ENCODE peak calls at places on chromosome 11, in five cellular contexts. One of them, this sample, is unnamed.

GRCh38 chr11:26741036-26741435 is 19.2 kb upstream of the SLC5A12 start:
- DNase-seq in heart right ventricle: no peak
- DNase-seq in AG04450: no peak
- DNase-seq in esophagus squamous epithelium: no peak
- DNase-seq in ovary: no peak
- DNase-seq in this sample: no peak

GRCh38 chr11:19076744-19077589 is 16.4 kb upstream of the MRGPRX2 start:
- DNase-seq in heart right ventricle: peak
- DNase-seq in AG04450: no peak
- DNase-seq in esophagus squamous epithelium: no peak
- DNase-seq in ovary: peak
- DNase-seq in this sample: peak

GRCh38 chr11:132858203-132858602 is 674.1 kb downstream of the OPCML start:
- DNase-seq in heart right ventricle: no peak
- DNase-seq in AG04450: peak
- DNase-seq in esophagus squamous epithelium: no peak
- DNase-seq in ovary: no peak
- DNase-seq in this sample: peak

GRCh38 chr11:11842426-11843008 is 745 bp downstream of the USP47 start:
- DNase-seq in heart right ventricle: peak
- DNase-seq in AG04450: no peak
- DNase-seq in esophagus squamous epithelium: no peak
- DNase-seq in ovary: peak
- DNase-seq in this sample: peak

GRCh38 chr11:117259417-117259816 is 26.9 kb downstream of the RNF214 start:
- DNase-seq in heart right ventricle: no peak
- DNase-seq in AG04450: no peak
- DNase-seq in esophagus squamous epithelium: no peak
- DNase-seq in ovary: no peak
- DNase-seq in this sample: no peak

GRCh38 chr11:75287579-75287978 is 47.0 kb downstream of the TPBGL start:
- DNase-seq in heart right ventricle: no peak
- DNase-seq in AG04450: no peak
- DNase-seq in esophagus squamous epithelium: no peak
- DNase-seq in ovary: no peak
- DNase-seq in this sample: no peak

GRCh38 chr11:118219244-118219643 is 5.6 kb downstream of the JAML start:
- DNase-seq in heart right ventricle: no peak
- DNase-seq in AG04450: no peak
- DNase-seq in esophagus squamous epithelium: no peak
- DNase-seq in ovary: no peak
- DNase-seq in this sample: no peak

GRCh38 chr11:134768463-134768862 is 356.4 kb upstream of the B3GAT1 start:
- DNase-seq in heart right ventricle: no peak
- DNase-seq in AG04450: no peak
- DNase-seq in esophagus squamous epithelium: no peak
- DNase-seq in ovary: no peak
- DNase-seq in this sample: no peak

GRCh38 chr11:11987503-11988022 is 20.9 kb downstream of the DKK3 start:
- DNase-seq in heart right ventricle: no peak
- DNase-seq in AG04450: no peak
- DNase-seq in esophagus squamous epithelium: no peak
- DNase-seq in ovary: no peak
- DNase-seq in this sample: no peak

GRCh38 chr11:26985941-26986340 is 8.0 kb upstream of the FIBIN start:
- DNase-seq in heart right ventricle: no peak
- DNase-seq in AG04450: no peak
- DNase-seq in esophagus squamous epithelium: no peak
- DNase-seq in ovary: no peak
- DNase-seq in this sample: no peak

GRCh38 chr11:10294289-10294953 is 402 bp upstream of the SBF2 start:
- DNase-seq in heart right ventricle: peak
- DNase-seq in AG04450: no peak
- DNase-seq in esophagus squamous epithelium: no peak
- DNase-seq in ovary: peak
- DNase-seq in this sample: peak

GRCh38 chr11:134599180-134599810 is 187.3 kb upstream of the B3GAT1 start:
- DNase-seq in heart right ventricle: no peak
- DNase-seq in AG04450: no peak
- DNase-seq in esophagus squamous epithelium: no peak
- DNase-seq in ovary: no peak
- DNase-seq in this sample: peak

GRCh38 chr11:113286509-113287497 is 27.6 kb upstream of the TTC12 start:
- DNase-seq in heart right ventricle: no peak
- DNase-seq in AG04450: no peak
- DNase-seq in esophagus squamous epithelium: no peak
- DNase-seq in ovary: no peak
- DNase-seq in this sample: no peak

GRCh38 chr11:113618360-113618759 is 87.7 kb downstream of the TMPRSS5 start:
- DNase-seq in heart right ventricle: no peak
- DNase-seq in AG04450: no peak
- DNase-seq in esophagus squamous epithelium: no peak
- DNase-seq in ovary: no peak
- DNase-seq in this sample: no peak

GRCh38 chr11:134838708-134839107 is 426.7 kb upstream of the B3GAT1 start:
- DNase-seq in heart right ventricle: no peak
- DNase-seq in AG04450: no peak
- DNase-seq in esophagus squamous epithelium: no peak
- DNase-seq in ovary: no peak
- DNase-seq in this sample: no peak

GRCh38 chr11:124776865-124777645 is 15.0 kb upstream of the ESAM start:
- DNase-seq in heart right ventricle: no peak
- DNase-seq in AG04450: no peak
- DNase-seq in esophagus squamous epithelium: no peak
- DNase-seq in ovary: no peak
- DNase-seq in this sample: no peak

GRCh38 chr11:68970921-68971636 is 9.7 kb downstream of the MRGPRD start:
- DNase-seq in heart right ventricle: no peak
- DNase-seq in AG04450: no peak
- DNase-seq in esophagus squamous epithelium: no peak
- DNase-seq in ovary: no peak
- DNase-seq in this sample: no peak

GRCh38 chr11:123381817-123382554 is 48.1 kb upstream of the GRAMD1B start:
- DNase-seq in heart right ventricle: no peak
- DNase-seq in AG04450: no peak
- DNase-seq in esophagus squamous epithelium: no peak
- DNase-seq in ovary: no peak
- DNase-seq in this sample: no peak

GRCh38 chr11:86172894-86173293 is 71.7 kb upstream of the EED start:
- DNase-seq in heart right ventricle: no peak
- DNase-seq in AG04450: no peak
- DNase-seq in esophagus squamous epithelium: no peak
- DNase-seq in ovary: no peak
- DNase-seq in this sample: no peak

GRCh38 chr11:130813638-130814037 is 102.6 kb downstream of the SNX19 start:
- DNase-seq in heart right ventricle: no peak
- DNase-seq in AG04450: no peak
- DNase-seq in esophagus squamous epithelium: no peak
- DNase-seq in ovary: no peak
- DNase-seq in this sample: no peak

GRCh38 chr11:36455658-36456111 is 54.4 kb downstream of the TRAF6 start:
- DNase-seq in heart right ventricle: peak
- DNase-seq in AG04450: peak
- DNase-seq in esophagus squamous epithelium: peak
- DNase-seq in ovary: peak
- DNase-seq in this sample: peak

GRCh38 chr11:43376594-43376993 is 17.9 kb downstream of the TTC17 start:
- DNase-seq in heart right ventricle: no peak
- DNase-seq in AG04450: peak
- DNase-seq in esophagus squamous epithelium: no peak
- DNase-seq in ovary: no peak
- DNase-seq in this sample: peak

GRCh38 chr11:83156996-83157754 is at the start of gene PCF11:
- DNase-seq in heart right ventricle: no peak
- DNase-seq in AG04450: no peak
- DNase-seq in esophagus squamous epithelium: no peak
- DNase-seq in ovary: no peak
- DNase-seq in this sample: no peak

GRCh38 chr11:19263333-19263732 is 22.6 kb upstream of the E2F8 start:
- DNase-seq in heart right ventricle: no peak
- DNase-seq in AG04450: no peak
- DNase-seq in esophagus squamous epithelium: no peak
- DNase-seq in ovary: no peak
- DNase-seq in this sample: no peak

GRCh38 chr11:76694664-76695063 is 24.1 kb upstream of the LRRC32 start:
- DNase-seq in heart right ventricle: no peak
- DNase-seq in AG04450: peak
- DNase-seq in esophagus squamous epithelium: no peak
- DNase-seq in ovary: no peak
- DNase-seq in this sample: no peak

GRCh38 chr11:123532131-123532530 is 102.1 kb downstream of the GRAMD1B start:
- DNase-seq in heart right ventricle: no peak
- DNase-seq in AG04450: no peak
- DNase-seq in esophagus squamous epithelium: no peak
- DNase-seq in ovary: no peak
- DNase-seq in this sample: no peak

GRCh38 chr11:20363500-20364411 is at the start of gene HTATIP2:
- DNase-seq in heart right ventricle: peak
- DNase-seq in AG04450: no peak
- DNase-seq in esophagus squamous epithelium: no peak
- DNase-seq in ovary: peak
- DNase-seq in this sample: peak

GRCh38 chr11:95299078-95299611 is 68.1 kb upstream of the SESN3 start:
- DNase-seq in heart right ventricle: no peak
- DNase-seq in AG04450: no peak
- DNase-seq in esophagus squamous epithelium: no peak
- DNase-seq in ovary: no peak
- DNase-seq in this sample: no peak

GRCh38 chr11:103609117-103610066 is 427.0 kb upstream of the DDI1 start:
- DNase-seq in heart right ventricle: no peak
- DNase-seq in AG04450: peak
- DNase-seq in esophagus squamous epithelium: no peak
- DNase-seq in ovary: no peak
- DNase-seq in this sample: no peak

GRCh38 chr11:115765803-115766239 is 261.6 kb upstream of the CADM1 start:
- DNase-seq in heart right ventricle: no peak
- DNase-seq in AG04450: peak
- DNase-seq in esophagus squamous epithelium: no peak
- DNase-seq in ovary: no peak
- DNase-seq in this sample: peak

GRCh38 chr11:95419915-95420314 is 188.9 kb upstream of the SESN3 start:
- DNase-seq in heart right ventricle: no peak
- DNase-seq in AG04450: peak
- DNase-seq in esophagus squamous epithelium: no peak
- DNase-seq in ovary: no peak
- DNase-seq in this sample: no peak

GRCh38 chr11:7347611-7348431 is 96.1 kb downstream of the SYT9 start:
- DNase-seq in heart right ventricle: no peak
- DNase-seq in AG04450: no peak
- DNase-seq in esophagus squamous epithelium: no peak
- DNase-seq in ovary: no peak
- DNase-seq in this sample: no peak

GRCh38 chr11:7348432-7349298 is 97.0 kb downstream of the SYT9 start:
- DNase-seq in heart right ventricle: peak
- DNase-seq in AG04450: no peak
- DNase-seq in esophagus squamous epithelium: no peak
- DNase-seq in ovary: no peak
- DNase-seq in this sample: no peak

GRCh38 chr11:7351228-7351627 is 99.5 kb downstream of the SYT9 start:
- DNase-seq in heart right ventricle: no peak
- DNase-seq in AG04450: no peak
- DNase-seq in esophagus squamous epithelium: no peak
- DNase-seq in ovary: no peak
- DNase-seq in this sample: no peak

GRCh38 chr11:7353100-7353499 is 101.4 kb downstream of the SYT9 start:
- DNase-seq in heart right ventricle: peak
- DNase-seq in AG04450: no peak
- DNase-seq in esophagus squamous epithelium: no peak
- DNase-seq in ovary: no peak
- DNase-seq in this sample: peak
- TF ChIP-seq CTCF in heart right ventricle: peak
- TF ChIP-seq CTCF in AG04450: peak
- TF ChIP-seq CTCF in esophagus squamous epithelium: peak
- TF ChIP-seq CTCF in ovary: no peak
- TF ChIP-seq CTCF in this sample: peak

DNA sequence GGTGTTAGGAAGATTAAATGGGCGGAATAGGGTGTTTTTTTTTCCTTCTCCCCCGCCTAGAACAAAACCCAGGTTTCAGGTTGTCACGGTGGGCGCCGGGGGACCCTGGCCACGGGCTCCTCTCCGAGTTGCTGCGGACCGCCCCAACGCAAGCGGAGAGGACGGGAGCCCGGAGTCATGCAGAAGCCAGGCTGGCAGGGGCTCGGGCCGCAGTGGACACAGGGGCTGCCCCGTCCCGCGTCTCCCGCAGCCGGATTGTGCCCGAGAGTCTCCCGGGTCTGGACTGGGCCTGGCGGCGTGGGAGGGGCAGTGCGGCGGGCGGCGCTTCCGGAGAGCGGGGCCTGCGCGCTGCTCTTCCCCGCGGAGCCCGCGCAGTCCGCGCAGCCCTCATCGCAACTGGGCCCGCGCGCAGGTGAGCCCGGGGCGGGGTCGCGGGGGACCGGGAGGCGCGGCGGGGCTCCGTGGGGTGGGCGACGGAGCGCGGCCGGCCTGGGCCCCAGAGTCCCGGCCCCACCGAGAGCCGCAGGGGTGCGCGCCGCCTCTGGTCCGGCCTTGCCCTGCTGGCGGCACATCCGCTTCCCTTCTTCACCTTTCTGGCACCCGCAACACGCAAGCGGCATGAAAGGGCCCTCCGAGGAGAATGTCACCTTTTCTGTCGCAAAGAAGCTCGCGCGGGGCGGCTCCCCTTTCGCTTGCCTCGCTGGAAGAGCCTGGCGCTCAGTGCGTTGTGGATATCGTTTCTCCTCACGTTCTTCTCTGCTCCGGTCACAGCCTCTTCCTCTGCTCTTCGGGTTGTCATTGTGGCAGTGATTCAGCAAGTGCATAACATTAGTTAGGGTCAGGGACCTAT is at the start of gene TIRAP:
- DNase-seq in heart right ventricle: peak
- DNase-seq in AG04450: no peak
- DNase-seq in esophagus squamous epithelium: no peak
- DNase-seq in ovary: peak
- DNase-seq in this sample: peak
- TF ChIP-seq CTCF in heart right ventricle: no peak
- TF ChIP-seq CTCF in AG04450: peak
- TF ChIP-seq CTCF in esophagus squamous epithelium: no peak
- TF ChIP-seq CTCF in ovary: peak
- TF ChIP-seq CTCF in this sample: no peak

DNA sequence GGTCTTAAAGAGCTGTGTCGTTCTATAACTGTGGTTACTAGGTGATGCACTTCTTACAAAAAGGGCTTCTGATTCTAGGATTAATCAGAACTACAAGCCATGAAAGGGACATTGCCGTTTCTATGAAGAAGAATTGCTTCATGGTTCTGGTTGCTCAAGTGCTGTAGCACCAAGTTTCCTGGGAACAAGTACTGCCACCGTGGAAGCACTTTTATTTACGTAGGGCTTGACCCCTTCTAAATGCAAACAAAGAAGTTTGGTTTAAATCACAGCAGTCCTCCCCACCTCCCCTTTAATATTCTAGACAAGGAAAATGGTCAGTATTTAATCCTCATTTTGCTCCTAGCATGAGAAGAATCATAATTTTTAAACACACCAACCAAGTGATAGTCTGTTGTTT is 9.8 kb downstream of the YAP1 start:
- DNase-seq in heart right ventricle: no peak
- DNase-seq in AG04450: no peak
- DNase-seq in esophagus squamous epithelium: no peak
- DNase-seq in ovary: no peak
- DNase-seq in this sample: no peak
- TF ChIP-seq CTCF in heart right ventricle: no peak
- TF ChIP-seq CTCF in AG04450: no peak
- TF ChIP-seq CTCF in esophagus squamous epithelium: no peak
- TF ChIP-seq CTCF in ovary: no peak
- TF ChIP-seq CTCF in this sample: no peak

GRCh38 chr11:120180571-120181445 is 30.0 kb upstream of the OAF start:
- DNase-seq in heart right ventricle: no peak
- DNase-seq in AG04450: no peak
- DNase-seq in esophagus squamous epithelium: no peak
- DNase-seq in ovary: peak
- DNase-seq in this sample: peak
- TF ChIP-seq CTCF in heart right ventricle: peak
- TF ChIP-seq CTCF in AG04450: peak
- TF ChIP-seq CTCF in esophagus squamous epithelium: peak
- TF ChIP-seq CTCF in ovary: no peak
- TF ChIP-seq CTCF in this sample: peak

This sample was measured in NB4.